ENCODE peak calls at places on chromosomes 13 and 19, in five cellular contexts. S is hypothalamus, F is cardiac fibroblast, C is AG08395, A is T-helper 2 cell. J is an unnamed sample.

GRCh38 chr13:39952244-39953233 is 297.1 kb downstream of the COG6 start:
- DNase-seq in A (no peak), F (peak; percentile 74), C (peak; percentile 27), S (no peak), J (no peak)

GRCh38 chr13:28468520-28468915 is 26.4 kb downstream of the FLT1 start:
- DNase-seq in A (no peak), F (no peak), S (no peak), C (no peak), J (no peak)

GRCh38 chr19:5914946-5915781 is 1.1 kb downstream of the CAPS start:
- DNase-seq in S (no peak), F (no peak), C (no peak), A (no peak), J (no peak)

GRCh38 chr19:42122691-42123607 is 9.3 kb downstream of the POU2F2 start:
- DNase-seq in S (no peak), C (peak; percentile 42), A (peak; percentile 4), F (peak; percentile 43), J (no peak)

GRCh38 chr19:869245-870177 is 10.0 kb downstream of the CFD start:
- DNase-seq in C (peak; percentile 89), A (no peak), F (peak; percentile 91), S (no peak), J (no peak)

GRCh38 chr19:3109491-3109890 is 15.3 kb downstream of the GNA11 start:
- DNase-seq in C (no peak), F (no peak), S (no peak), A (no peak), J (no peak)

GRCh38 chr13:105990256-105990958 is 545.1 kb downstream of the EFNB2 start:
- DNase-seq in F (peak; percentile 39), S (no peak), A (no peak), C (peak; percentile 33), J (no peak)

GRCh38 chr19:13881692-13882418 is 4.9 kb downstream of the NANOS3 start:
- DNase-seq in S (no peak), C (peak; percentile 45), F (peak; percentile 42), A (peak; percentile 49), J (no peak)

GRCh38 chr13:34358811-34359513 is 541.0 kb downstream of the RFC3 start:
- DNase-seq in F (peak; percentile 78), A (no peak), S (no peak), C (peak; percentile 71), J (no peak)